ENCODE peak calls at places on chromosomes 3 and 15, in six cellular contexts. J is psoas muscle; I is activated gamma-delta T cell treated with anti-CD3 and anti-CD28 coated beads, Interleukin-2, amount 50 U/mL, for 16 hours; G is SK-MEL-5; R is iris pigment epithelial cell; K is tibial artery. P is an unnamed sample.

GRCh38 chr3:175489406-175489805 is 630.3 kb downstream of the NAALADL2 start:
- DNase-seq in K (no peak), G (no peak), R (no peak), I (no peak), J (no peak), P (no peak)

GRCh38 chr3:48765376-48765775 is 48.4 kb upstream of the IP6K2 start:
- DNase-seq in J (no peak), G (peak), K (no peak), I (no peak), R (no peak), P (no peak)

GRCh38 chr3:1139071-1139470 is 46.2 kb downstream of the CNTN6 start:
- DNase-seq in R (no peak), I (no peak), K (no peak), G (no peak), J (no peak), P (no peak)

GRCh38 chr3:64056616-64057165 is 33.4 kb upstream of the PSMD6 start:
- DNase-seq in J (no peak), R (peak), I (no peak), G (no peak), K (no peak), P (no peak)

GRCh38 chr3:169310190-169310918 is 353.2 kb downstream of the MECOM start:
- DNase-seq in J (no peak), R (no peak), K (no peak), I (no peak), G (no peak), P (no peak)

GRCh38 chr3:98855811-98856400 is 45.6 kb downstream of the DCBLD2 start:
- DNase-seq in R (peak), I (no peak), K (no peak), G (peak), J (no peak), P (no peak)

GRCh38 chr15:40511093-40511471 is 40.3 kb downstream of the CHST14 start:
- DNase-seq in K (no peak), G (no peak), I (no peak), J (no peak), R (no peak), P (no peak)

GRCh38 chr3:47713655-47714054 is 68.0 kb downstream of the SMARCC1 start:
- DNase-seq in I (no peak), J (no peak), G (no peak), R (no peak), K (no peak), P (no peak)

GRCh38 chr3:66499881-66500574 is 794 bp downstream of the LRIG1 start:
- DNase-seq in J (peak), G (no peak), R (peak), I (peak), K (no peak), P (no peak)

GRCh38 chr3:53171109-53171453 is 10.1 kb downstream of the PRKCD start:
- DNase-seq in I (no peak), K (no peak), R (no peak), G (peak), J (no peak), P (no peak)

GRCh38 chr3:155763870-155764463 is 19.1 kb upstream of the PLCH1 start:
- DNase-seq in K (no peak), J (no peak), G (no peak), R (no peak), I (no peak), P (no peak)

GRCh38 chr3:14258906-14259904 is 80.6 kb downstream of the LSM3 start:
- DNase-seq in I (no peak), J (no peak), R (no peak), G (no peak), K (no peak), P (no peak)